ENCODE peak calls at places on chromosomes 3 and 15, in ten cellular contexts. L, D, O, I, G, F, Q, R, C and U are unnamed samples.

GRCh38 chr3:137845666-137846065 is 81.6 kb downstream of the SOX14 start:
- DNase-seq in L (no peak), D (no peak), O (no peak), I (no peak), G (no peak), F (no peak), Q (no peak), R (no peak), C (no peak), U (no peak)

GRCh38 chr15:96112018-96112417 is 218.5 kb upstream of the NR2F2 start:
- DNase-seq in L (no peak), D (no peak), O (no peak), I (no peak), G (no peak), F (no peak), Q (no peak), R (no peak), C (no peak), U (no peak)

GRCh38 chr3:25532763-25533162 is 104.7 kb downstream of the RARB start:
- DNase-seq in L (no peak), D (no peak), O (no peak), I (peak), G (no peak), F (peak), Q (no peak), R (peak), C (no peak), U (peak)

GRCh38 chr15:70374096-70374495 is 276.4 kb upstream of the TLE3 start:
- DNase-seq in L (no peak), D (no peak), O (no peak), I (no peak), G (no peak), F (no peak), Q (no peak), R (no peak), C (no peak), U (no peak)

GRCh38 chr3:16112910-16113504 is 61.5 kb upstream of the GALNT15 start:
- DNase-seq in L (no peak), D (no peak), O (peak), I (no peak), G (peak), F (no peak), Q (no peak), R (no peak), C (peak), U (peak)

GRCh38 chr15:83112959-83113299 is 5.5 kb downstream of the TM6SF1 start:
- DNase-seq in L (no peak), D (no peak), O (no peak), I (no peak), G (no peak), F (no peak), Q (no peak), R (no peak), C (no peak), U (no peak)

GRCh38 chr15:100234158-100235029 is 107.4 kb downstream of the ADAMTS17 start:
- DNase-seq in L (no peak), D (no peak), O (no peak), I (no peak), G (no peak), F (no peak), Q (no peak), R (no peak), C (peak), U (no peak)

GRCh38 chr3:165753560-165753959 is 83.7 kb downstream of the BCHE start:
- DNase-seq in L (no peak), D (no peak), O (peak), I (no peak), G (peak), F (no peak), Q (no peak), R (no peak), C (peak), U (peak)

GRCh38 chr3:196159952-196160804 is 51.0 kb downstream of the ZDHHC19 start:
- DNase-seq in L (peak), D (no peak), O (peak), I (peak), G (peak), F (no peak), Q (peak), R (peak), C (peak), U (peak)

GRCh38 chr3:96863129-96863740 is 48.8 kb downstream of the EPHA6 start:
- DNase-seq in L (no peak), D (peak), O (peak), I (no peak), G (peak), F (peak), Q (no peak), R (peak), C (peak), U (peak)

GRCh38 chr3:139532996-139533395 is 6.5 kb downstream of the RBP1 start:
- DNase-seq in L (no peak), D (no peak), O (peak), I (no peak), G (no peak), F (no peak), Q (no peak), R (no peak), C (peak), U (no peak)

GRCh38 chr3:45064512-45065372 is 38.6 kb downstream of the CLEC3B start:
- DNase-seq in L (no peak), D (no peak), O (peak), I (no peak), G (peak), F (no peak), Q (no peak), R (no peak), C (peak), U (peak)

GRCh38 chr3:69871256-69871655 is 128.3 kb upstream of the SAMMSON start:
- DNase-seq in L (no peak), D (no peak), O (no peak), I (no peak), G (no peak), F (no peak), Q (no peak), R (no peak), C (no peak), U (no peak)

GRCh38 chr3:192433704-192434103 is 293.6 kb downstream of the FGF12 start:
- DNase-seq in L (no peak), D (no peak), O (no peak), I (no peak), G (no peak), F (no peak), Q (no peak), R (no peak), C (no peak), U (no peak)

GRCh38 chr15:58286541-58286940 is 145.2 kb upstream of the LIPC start:
- DNase-seq in L (no peak), D (no peak), O (no peak), I (no peak), G (peak), F (no peak), Q (no peak), R (no peak), C (no peak), U (peak)

GRCh38 chr15:90817117-90818057 is 51.0 kb upstream of the FURIN start:
- DNase-seq in L (no peak), D (no peak), O (no peak), I (no peak), G (no peak), F (no peak), Q (no peak), R (no peak), C (no peak), U (no peak)

GRCh38 chr3:175445741-175446140 is 586.6 kb downstream of the NAALADL2 start:
- DNase-seq in L (no peak), D (no peak), O (no peak), I (no peak), G (no peak), F (no peak), Q (peak), R (no peak), C (no peak), U (no peak)

GRCh38 chr15:57570994-57571393 is 20.7 kb upstream of the MYZAP start:
- DNase-seq in L (no peak), D (no peak), O (peak), I (no peak), G (peak), F (peak), Q (no peak), R (no peak), C (peak), U (peak)

GRCh38 chr3:107235193-107235922 is 141.9 kb upstream of the CCDC54 start:
- DNase-seq in L (no peak), D (no peak), O (no peak), I (no peak), G (no peak), F (peak), Q (no peak), R (no peak), C (peak), U (no peak)

GRCh38 chr15:90035095-90035834 is 34.1 kb downstream of the ZNF710 start:
- DNase-seq in L (no peak), D (no peak), O (peak), I (peak), G (no peak), F (peak), Q (peak), R (no peak), C (peak), U (peak)

GRCh38 chr3:188052229-188052965 is 101.6 kb upstream of the LPP start:
- DNase-seq in L (peak), D (peak), O (peak), I (peak), G (peak), F (peak), Q (no peak), R (no peak), C (peak), U (no peak)

GRCh38 chr15:63979227-63979793 is 67.0 kb downstream of the DAPK2 start:
- DNase-seq in L (no peak), D (no peak), O (no peak), I (no peak), G (no peak), F (no peak), Q (no peak), R (no peak), C (no peak), U (no peak)

GRCh38 chr15:91547356-91547755 is 306.2 kb upstream of the SLCO3A1 start:
- DNase-seq in L (no peak), D (no peak), O (no peak), I (no peak), G (no peak), F (no peak), Q (no peak), R (no peak), C (no peak), U (no peak)

GRCh38 chr3:45787551-45787950 is 8.8 kb downstream of the SLC6A20 start:
- DNase-seq in L (no peak), D (no peak), O (no peak), I (no peak), G (no peak), F (no peak), Q (no peak), R (no peak), C (no peak), U (no peak)

GRCh38 chr15:58985443-58985842 is 2.0 kb upstream of the RNF111 start:
- DNase-seq in L (no peak), D (no peak), O (no peak), I (no peak), G (no peak), F (peak), Q (no peak), R (no peak), C (no peak), U (peak)

GRCh38 chr3:184513276-184514150 is 48.1 kb upstream of the EPHB3 start:
- DNase-seq in L (peak), D (peak), O (peak), I (peak), G (peak), F (peak), Q (peak), R (peak), C (peak), U (peak)
- H3K4me3 ChIP-seq in L (peak), D (peak), O (peak), I (no peak), G (peak), F (peak), Q (peak), R (peak), C (peak), U (peak)

GRCh38 chr15:84588053-84588874 is 12.5 kb upstream of the ZSCAN2 start:
- DNase-seq in L (peak), D (peak), O (peak), I (peak), G (peak), F (peak), Q (peak), R (peak), C (peak), U (peak)
- TF ChIP-seq CTCF in L (peak), D (peak), O (peak), I (peak), G (peak), F (peak), Q (peak), R (peak), C (peak), U (peak)

GRCh38 chr3:6965881-6966280 is 105.0 kb downstream of the GRM7 start:
- DNase-seq in L (no peak), D (no peak), O (no peak), I (no peak), G (no peak), F (no peak), Q (no peak), R (no peak), C (no peak), U (no peak)
- H3K4me3 ChIP-seq in L (no peak), D (no peak), O (no peak), I (no peak), G (no peak), F (no peak), Q (no peak), R (no peak), C (no peak), U (no peak)

GRCh38 chr3:156341324-156341723 is 213.6 kb downstream of the SSR3 start:
- DNase-seq in L (no peak), D (no peak), O (no peak), I (no peak), G (no peak), F (no peak), Q (no peak), R (no peak), C (no peak), U (no peak)
- TF ChIP-seq CTCF in L (no peak), D (no peak), O (no peak), I (no peak), G (no peak), F (no peak), Q (no peak), R (no peak), C (no peak), U (no peak)

GRCh38 chr15:69132430-69132829 is 28.0 kb upstream of the GLCE start:
- DNase-seq in L (no peak), D (no peak), O (no peak), I (no peak), G (no peak), F (no peak), Q (no peak), R (no peak), C (no peak), U (no peak)
- H3K4me3 ChIP-seq in L (no peak), D (no peak), O (no peak), I (no peak), G (no peak), F (no peak), Q (no peak), R (no peak), C (no peak), U (no peak)